ENCODE peak calls at places on chromosomes 13 and 19, in nine cellular contexts. C is stimulated activated CD4-positive, alpha-beta T cell treated with anti-CD3 and anti-CD28 coated beads, TNF-alpha, amount 100 ng/mL, for 48 hours; T is endothelial cell; N is AG04450; W is stimulated activated CD8-positive, alpha-beta memory T cell treated with anti-CD3 and anti-CD28 coated beads, Interleukin-7, amount 100 ng/mL, for 1 hour; V is iris pigment epithelial cell; M is pancreas; H is globus pallidus; P is ascending aorta. Q is an unnamed sample.

GRCh38 chr13:30143671-30144400 is 163.5 kb downstream of the KATNAL1 start:
- DNase-seq in C (no peak), T (no peak), N (no peak), W (no peak), V (peak; percentile 84), M (no peak), H (no peak), P (no peak), Q (no peak)

GRCh38 chr13:40221460-40222201 is 444.8 kb downstream of the FOXO1 start:
- DNase-seq in C (no peak), T (no peak), N (no peak), W (no peak), V (peak; percentile 99), M (no peak), H (no peak), P (no peak), Q (no peak)

GRCh38 chr13:100594731-100595130 is 6.1 kb upstream of the GGACT start:
- DNase-seq in C (no peak), T (peak; percentile 52), N (no peak), W (no peak), V (no peak), M (peak; percentile 37), H (no peak), P (no peak), Q (no peak)

GRCh38 chr19:31350033-31350692 is 927 bp upstream of the TSHZ3 start:
- DNase-seq in C (no peak), T (peak; percentile 38), N (no peak), W (no peak), V (no peak), M (no peak), H (no peak), P (no peak), Q (no peak)

GRCh38 chr19:7226749-7227148 is 67.5 kb downstream of the INSR start:
- DNase-seq in C (no peak), T (no peak), N (no peak), W (no peak), V (no peak), M (no peak), H (no peak), P (no peak), Q (no peak)

GRCh38 chr19:55322495-55322894 is 2.6 kb downstream of the TMEM150B start:
- DNase-seq in C (no peak), T (no peak), N (no peak), W (no peak), V (no peak), M (no peak), H (no peak), P (no peak), Q (peak; percentile 44)

GRCh38 chr13:112996671-112997091 is 27.7 kb downstream of the MCF2L start:
- DNase-seq in C (no peak), T (no peak), N (no peak), W (no peak), V (no peak), M (no peak), H (no peak), P (no peak), Q (no peak)

GRCh38 chr13:40665061-40665753 is 1.2 kb downstream of the FOXO1 start:
- DNase-seq in C (no peak), T (peak; percentile 28), N (no peak), W (no peak), V (no peak), M (peak; percentile 63), H (no peak), P (no peak), Q (peak; percentile 21)

GRCh38 chr19:30924670-30925069 is 424.6 kb downstream of the TSHZ3 start:
- DNase-seq in C (no peak), T (no peak), N (no peak), W (no peak), V (no peak), M (no peak), H (no peak), P (no peak), Q (no peak)

GRCh38 chr19:42488783-42489521 is 39.3 kb downstream of the CEACAM1 start:
- DNase-seq in C (no peak), T (no peak), N (no peak), W (no peak), V (no peak), M (no peak), H (no peak), P (no peak), Q (peak; percentile 29)

GRCh38 chr13:109747524-109747923 is 38.9 kb downstream of the IRS2 start:
- DNase-seq in C (no peak), T (no peak), N (no peak), W (no peak), V (peak; percentile 30), M (no peak), H (no peak), P (no peak), Q (peak; percentile 22)

GRCh38 chr19:55489711-55490477 is 1.7 kb downstream of the SSC5D start:
- DNase-seq in C (no peak), T (no peak), N (no peak), W (no peak), V (no peak), M (no peak), H (no peak), P (no peak), Q (no peak)

GRCh38 chr13:98746968-98747367 is 5.5 kb downstream of the SLC15A1 start:
- DNase-seq in C (no peak), T (no peak), N (no peak), W (no peak), V (peak; percentile 51), M (no peak), H (no peak), P (no peak), Q (no peak)

GRCh38 chr13:94558721-94559120 is 37.2 kb downstream of the TGDS start:
- DNase-seq in C (no peak), T (no peak), N (no peak), W (no peak), V (no peak), M (no peak), H (no peak), P (no peak), Q (no peak)

GRCh38 chr13:77918391-77919261 is at the start of gene EDNRB:
- DNase-seq in C (no peak), T (peak; percentile 43), N (no peak), W (no peak), V (peak; percentile 12), M (peak; percentile 19), H (peak; percentile 55), P (no peak), Q (peak; percentile 24)

GRCh38 chr19:49567722-49568454 is 12.5 kb downstream of the NOSIP start:
- DNase-seq in C (no peak), T (no peak), N (no peak), W (no peak), V (peak; percentile 59), M (no peak), H (no peak), P (no peak), Q (no peak)

GRCh38 chr19:2341987-2342386 is 13.5 kb downstream of the SPPL2B start:
- DNase-seq in C (no peak), T (no peak), N (no peak), W (no peak), V (no peak), M (no peak), H (no peak), P (no peak), Q (no peak)

GRCh38 chr19:10430505-10431253 is 10.3 kb downstream of the PDE4A start:
- DNase-seq in C (no peak), T (no peak), N (no peak), W (no peak), V (no peak), M (peak; percentile 58), H (no peak), P (no peak), Q (peak; percentile 59)

GRCh38 chr13:38002596-38002995 is 133.0 kb upstream of the TRPC4 start:
- DNase-seq in C (no peak), T (no peak), N (no peak), W (no peak), V (no peak), M (no peak), H (no peak), P (no peak), Q (peak; percentile 82)

GRCh38 chr13:78022164-78022877 is 103.7 kb upstream of the EDNRB start:
- DNase-seq in C (peak; percentile 5), T (peak; percentile 8), N (peak; percentile 24), W (no peak), V (peak; percentile 68), M (peak; percentile 14), H (peak; percentile 30), P (peak; percentile 10), Q (no peak)

GRCh38 chr19:9323557-9323918 is 441 bp upstream of the ZNF559 start:
- DNase-seq in C (peak; percentile 24), T (no peak), N (peak; percentile 34), W (no peak), V (peak; percentile 92), M (peak; percentile 58), H (peak; percentile 83), P (peak; percentile 19), Q (peak; percentile 70)

GRCh38 chr13:89115307-89115706 is 1444.1 kb downstream of the SLITRK5 start:
- DNase-seq in C (no peak), T (no peak), N (no peak), W (no peak), V (no peak), M (no peak), H (no peak), P (no peak), Q (no peak)

GRCh38 chr19:48393196-48393558 is 291 bp upstream of the GRIN2D start:
- DNase-seq in C (no peak), T (no peak), N (no peak), W (no peak), V (no peak), M (no peak), H (no peak), P (no peak), Q (no peak)

GRCh38 chr19:34707661-34708060 is 26.4 kb upstream of the ZNF181 start:
- DNase-seq in C (no peak), T (no peak), N (no peak), W (no peak), V (no peak), M (peak; percentile 77), H (no peak), P (no peak), Q (peak; percentile 14)

GRCh38 chr13:93244141-93244917 is 17.7 kb downstream of the GPC6 start:
- DNase-seq in C (no peak), T (no peak), N (no peak), W (no peak), V (peak; percentile 63), M (peak; percentile 20), H (no peak), P (no peak), Q (no peak)

GRCh38 chr13:93476175-93476574 is 249.6 kb downstream of the GPC6 start:
- DNase-seq in C (no peak), T (no peak), N (peak; percentile 71), W (no peak), V (peak; percentile 77), M (no peak), H (no peak), P (no peak), Q (no peak)

GRCh38 chr13:113027566-113027965 is 58.6 kb downstream of the MCF2L start:
- DNase-seq in C (no peak), T (no peak), N (no peak), W (no peak), V (no peak), M (no peak), H (no peak), P (no peak), Q (no peak)

GRCh38 chr13:36412736-36413135 is 19.6 kb upstream of the CCNA1 start:
- DNase-seq in C (no peak), T (no peak), N (no peak), W (no peak), V (peak; percentile 31), M (no peak), H (no peak), P (no peak), Q (no peak)

GRCh38 chr19:41933131-41933458 is 4.8 kb upstream of the ERFL start:
- DNase-seq in C (no peak), T (no peak), N (no peak), W (no peak), V (no peak), M (no peak), H (no peak), P (no peak), Q (no peak)

GRCh38 chr19:1850809-1851544 is 2.7 kb upstream of the REXO1 start:
- DNase-seq in C (no peak), T (no peak), N (no peak), W (no peak), V (no peak), M (no peak), H (no peak), P (no peak), Q (no peak)

GRCh38 chr19:28614634-28615545 is 598.1 kb downstream of the UQCRFS1 start:
- DNase-seq in C (no peak), T (no peak), N (no peak), W (no peak), V (no peak), M (no peak), H (no peak), P (no peak), Q (no peak)

Q was measured in NCI-H146.